ENCODE peak calls at places on chromosomes 5 and 9, in eight cellular contexts. Y is lower lobe of right lung; B is GM10248; H is BE2C; S is breast epithelium; W is OCI-LY7; G is CD8-positive, alpha-beta T cell; X is fibroblast of lung. N is an unnamed sample.

GRCh38 chr5:122559676-122560075 is 215.2 kb upstream of the SNX2 start:
- DNase-seq in H (no peak), X (peak; percentile 19), S (no peak), Y (no peak), G (no peak), W (no peak), B (no peak), N (no peak)

GRCh38 chr9:126398403-126399058 is 71.9 kb downstream of the MVB12B start:
- DNase-seq in W (peak; percentile 54), S (peak; percentile 56), H (peak; percentile 78), B (peak; percentile 83), X (peak; percentile 49), Y (peak; percentile 87), G (peak; percentile 72), N (peak; percentile 74)

GRCh38 chr5:154811653-154812465 is 38.5 kb downstream of the FAXDC2 start:
- DNase-seq in H (peak; percentile 70), G (peak; percentile 40), X (peak; percentile 52), W (peak; percentile 61), B (peak; percentile 71), Y (peak; percentile 66), S (no peak), N (peak; percentile 60)

GRCh38 chr5:32869216-32869615 is 158.1 kb downstream of the NPR3 start:
- DNase-seq in B (no peak), X (peak; percentile 86), W (no peak), H (no peak), G (no peak), S (no peak), Y (no peak), N (no peak)

GRCh38 chr9:36134761-36135505 is 1.6 kb upstream of the GLIPR2 start:
- DNase-seq in Y (no peak), X (no peak), W (no peak), H (no peak), S (no peak), B (no peak), G (no peak), N (no peak)

GRCh38 chr9:126692759-126693427 is 79.2 kb downstream of the LMX1B start:
- DNase-seq in G (no peak), Y (no peak), W (no peak), X (no peak), S (no peak), B (no peak), H (no peak), N (peak; percentile 37)

GRCh38 chr9:133589454-133590227 is 19.5 kb downstream of the FAM163B start:
- DNase-seq in B (no peak), S (no peak), Y (no peak), H (no peak), X (no peak), G (peak; percentile 15), W (peak; percentile 66), N (no peak)

GRCh38 chr5:17440766-17441165 is 57.3 kb upstream of the TAF11L2 start:
- DNase-seq in W (no peak), Y (no peak), S (no peak), H (no peak), G (no peak), B (no peak), X (peak; percentile 81), N (no peak)

GRCh38 chr9:16075695-16076094 is 522.9 kb downstream of the CCDC171 start:
- DNase-seq in B (no peak), S (no peak), Y (no peak), W (no peak), X (no peak), H (no peak), G (no peak), N (no peak)

GRCh38 chr5:102975040-102975439 is 144.9 kb downstream of the GIN1 start:
- DNase-seq in H (no peak), W (no peak), X (peak; percentile 26), B (no peak), S (no peak), G (no peak), Y (no peak), N (no peak)

GRCh38 chr5:31470608-31471007 is 61.3 kb downstream of the DROSHA start:
- DNase-seq in G (no peak), S (no peak), X (peak; percentile 68), W (no peak), B (no peak), H (peak; percentile 29), Y (peak; percentile 49), N (no peak)

GRCh38 chr9:90445391-90445790 is 197.2 kb downstream of the DIRAS2 start:
- DNase-seq in X (no peak), H (no peak), S (no peak), W (no peak), Y (no peak), B (no peak), G (no peak), N (no peak)

GRCh38 chr5:76062502-76062901 is 20.7 kb upstream of the SV2C start:
- DNase-seq in H (no peak), B (no peak), X (no peak), G (no peak), W (no peak), S (no peak), Y (no peak), N (no peak)

GRCh38 chr9:95901506-95901905 is 26.0 kb downstream of the ERCC6L2 start:
- DNase-seq in S (no peak), B (no peak), H (no peak), G (no peak), X (no peak), Y (no peak), W (no peak), N (no peak)

GRCh38 chr5:81303563-81303962 is 2.2 kb downstream of the ZCCHC9 start:
- DNase-seq in B (no peak), S (no peak), G (no peak), X (peak; percentile 78), H (no peak), W (no peak), Y (no peak), N (no peak)

GRCh38 chr9:87441251-87441650 is 56.4 kb upstream of the DAPK1 start:
- DNase-seq in B (no peak), S (no peak), Y (no peak), G (no peak), H (no peak), X (peak; percentile 58), W (no peak), N (no peak)

GRCh38 chr5:143200781-143201398 is 202.6 kb downstream of the NR3C1 start:
- DNase-seq in Y (no peak), X (peak; percentile 94), W (no peak), G (no peak), S (no peak), H (peak; percentile 50), B (no peak), N (no peak)

GRCh38 chr9:95684516-95684915 is 167.7 kb upstream of the PTCH1 start:
- DNase-seq in B (no peak), W (no peak), Y (no peak), S (no peak), X (no peak), H (no peak), G (no peak), N (no peak)

GRCh38 chr5:113404269-113404668 is 30.5 kb downstream of the TSSK1B start:
- DNase-seq in Y (no peak), B (no peak), H (no peak), W (no peak), S (no peak), G (no peak), X (no peak), N (no peak)

DNA sequence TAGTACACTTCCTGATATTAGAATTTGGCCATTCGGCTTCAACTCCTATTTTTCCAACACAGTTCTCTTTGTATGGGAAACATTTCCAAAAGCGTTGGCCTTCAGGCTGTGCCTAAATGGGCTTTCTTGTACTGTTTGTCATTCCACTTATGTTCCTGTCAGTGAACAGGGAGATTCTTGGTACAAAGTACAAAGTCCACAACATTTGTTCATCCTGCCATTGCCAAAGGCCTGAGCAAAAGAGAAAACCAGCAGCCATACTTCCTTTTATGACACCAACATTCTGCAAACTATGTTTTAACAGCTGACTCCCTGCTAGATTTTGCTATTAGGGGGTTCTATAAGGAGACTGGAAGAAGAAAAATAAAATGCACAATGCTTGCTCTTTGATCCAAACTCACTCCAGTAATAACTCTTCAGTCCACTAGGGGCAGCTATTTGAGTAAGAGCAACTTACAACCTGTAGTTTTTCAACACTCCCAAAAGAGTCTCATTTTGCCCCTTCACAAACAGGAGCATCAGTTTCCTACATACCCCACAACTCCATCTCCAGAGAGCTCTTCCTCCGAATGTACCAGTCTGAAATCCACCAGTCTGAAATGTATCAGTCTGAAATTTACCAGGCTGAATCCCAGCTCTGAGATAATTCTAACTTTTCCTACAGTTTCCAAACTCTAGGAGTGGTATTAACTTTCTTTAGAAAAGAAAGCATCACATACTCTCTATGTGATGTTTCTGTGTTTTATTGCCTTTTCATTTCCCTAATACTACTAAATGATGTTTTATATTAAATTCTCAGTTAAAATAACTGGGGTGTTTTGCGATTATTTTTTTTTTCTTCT is 693.8 kb downstream of the DNAH5 start:
- DNase-seq in H (no peak), G (no peak), W (peak; percentile 23), S (no peak), X (no peak), B (peak; percentile 12), Y (no peak), N (no peak)
- TF ChIP-seq CTCF in H (peak; percentile 54), G (no peak), W (peak; percentile 74), S (no peak), X (peak; percentile 22), B (peak; percentile 28), Y (peak; percentile 36), N (peak; percentile 49)

GRCh38 chr9:109001275-109001676 is 12.0 kb downstream of the CTNNAL1 start:
- DNase-seq in X (peak; percentile 95), Y (no peak), S (no peak), W (no peak), B (no peak), H (no peak), G (no peak), N (no peak)

GRCh38 chr9:108994695-108995094 is 18.6 kb downstream of the CTNNAL1 start:
- DNase-seq in X (peak; percentile 39), Y (peak; percentile 50), S (no peak), B (peak; percentile 20), W (peak; percentile 38), H (no peak), G (no peak), N (peak; percentile 52)

GRCh38 chr9:109002141-109002540 is 11.2 kb downstream of the CTNNAL1 start:
- DNase-seq in S (no peak), H (no peak), B (no peak), W (no peak), G (no peak), X (no peak), Y (no peak), N (no peak)

GRCh38 chr9:108996653-108997052 is 16.6 kb downstream of the CTNNAL1 start:
- DNase-seq in G (no peak), S (no peak), B (no peak), Y (no peak), W (no peak), X (peak; percentile 16), H (no peak), N (no peak)

GRCh38 chr9:108997112-108997511 is 16.2 kb downstream of the CTNNAL1 start:
- DNase-seq in X (no peak), G (no peak), S (no peak), H (no peak), B (no peak), W (no peak), Y (no peak), N (no peak)
- TF ChIP-seq CTCF in X (no peak), G (no peak), S (no peak), H (no peak), B (no peak), W (no peak), Y (no peak), N (no peak)

GRCh38 chr5:150398432-150399157 is 14.1 kb downstream of the CD74 start:
- DNase-seq in Y (peak; percentile 44), B (peak; percentile 82), X (no peak), W (peak; percentile 89), S (no peak), H (peak; percentile 37), G (no peak), N (no peak)
- TF ChIP-seq CTCF in Y (no peak), B (peak; percentile 75), X (peak; percentile 24), W (peak; percentile 91), S (no peak), H (peak; percentile 43), G (peak; percentile 31), N (peak; percentile 63)

GRCh38 chr5:181151146-181151545 is 3.8 kb downstream of the OR2V2 start:
- DNase-seq in G (no peak), X (no peak), H (no peak), W (peak; percentile 48), S (no peak), Y (no peak), B (no peak), N (no peak)
- TF ChIP-seq CTCF in G (no peak), X (no peak), H (no peak), W (peak; percentile 49), S (no peak), Y (no peak), B (no peak), N (no peak)

N was measured in CD14-positive monocyte.